ENCODE peak calls at places on chromosomes 6 and 20, in six cellular contexts. I is HFF-Myc, T is transverse colon, R is hepatocyte, L is upper lobe of right lung, K is HL-60. H is an unnamed sample.

GRCh38 chr6:169725270-169726048 is 1.2 kb upstream of the PHF10 start:
- DNase-seq in R (peak), I (no peak), L (peak), T (peak), K (no peak), H (no peak)

GRCh38 chr6:28597217-28597835 is 71.6 kb downstream of the GPX5 start:
- DNase-seq in L (no peak), R (peak), K (no peak), I (peak), T (no peak), H (no peak)

GRCh38 chr20:62252342-62252966 is 14.1 kb downstream of the OSBPL2 start:
- DNase-seq in L (no peak), R (no peak), T (no peak), K (no peak), I (no peak), H (no peak)

GRCh38 chr6:89843070-89843469 is 13.4 kb downstream of the CASP8AP2 start:
- DNase-seq in T (no peak), L (no peak), I (no peak), K (no peak), R (no peak), H (no peak)

GRCh38 chr6:165468361-165468760 is 159.0 kb upstream of the C6orf118 start:
- DNase-seq in I (no peak), L (no peak), R (no peak), K (no peak), T (no peak), H (no peak)

GRCh38 chr6:79993012-79993910 is 11.2 kb upstream of the TTK start:
- DNase-seq in T (no peak), K (no peak), I (no peak), L (no peak), R (no peak), H (no peak)

GRCh38 chr6:116764961-116765841 is at the start of gene FAM162B:
- DNase-seq in T (peak), K (no peak), R (peak), I (no peak), L (no peak), H (no peak)

GRCh38 chr6:25036461-25036860 is 100.7 kb upstream of the RIPOR2 start:
- DNase-seq in R (no peak), I (no peak), L (no peak), K (no peak), T (no peak), H (no peak)

GRCh38 chr6:125114248-125114858 is 39.2 kb upstream of the TPD52L1 start:
- DNase-seq in T (peak), K (no peak), R (peak), I (no peak), L (no peak), H (no peak)

GRCh38 chr20:44646641-44647274 is 4.7 kb downstream of the ADA start:
- DNase-seq in T (peak), L (no peak), I (peak), R (no peak), K (peak), H (no peak)

GRCh38 chr6:158711264-158711663 is 61.4 kb downstream of the SYTL3 start:
- DNase-seq in L (no peak), R (peak), K (no peak), I (no peak), T (no peak), H (no peak)

GRCh38 chr6:39451831-39452230 is 129.3 kb upstream of the KCNK16 start:
- DNase-seq in R (no peak), I (no peak), K (no peak), T (no peak), L (no peak), H (no peak)

GRCh38 chr20:6265204-6265904 is 142.5 kb upstream of the FERMT1 start:
- DNase-seq in K (no peak), L (no peak), R (peak), T (no peak), I (peak), H (peak)
- TF ChIP-seq CTCF in K (no peak), L (peak), R (peak), T (no peak), I (peak), H (peak)

DNA sequence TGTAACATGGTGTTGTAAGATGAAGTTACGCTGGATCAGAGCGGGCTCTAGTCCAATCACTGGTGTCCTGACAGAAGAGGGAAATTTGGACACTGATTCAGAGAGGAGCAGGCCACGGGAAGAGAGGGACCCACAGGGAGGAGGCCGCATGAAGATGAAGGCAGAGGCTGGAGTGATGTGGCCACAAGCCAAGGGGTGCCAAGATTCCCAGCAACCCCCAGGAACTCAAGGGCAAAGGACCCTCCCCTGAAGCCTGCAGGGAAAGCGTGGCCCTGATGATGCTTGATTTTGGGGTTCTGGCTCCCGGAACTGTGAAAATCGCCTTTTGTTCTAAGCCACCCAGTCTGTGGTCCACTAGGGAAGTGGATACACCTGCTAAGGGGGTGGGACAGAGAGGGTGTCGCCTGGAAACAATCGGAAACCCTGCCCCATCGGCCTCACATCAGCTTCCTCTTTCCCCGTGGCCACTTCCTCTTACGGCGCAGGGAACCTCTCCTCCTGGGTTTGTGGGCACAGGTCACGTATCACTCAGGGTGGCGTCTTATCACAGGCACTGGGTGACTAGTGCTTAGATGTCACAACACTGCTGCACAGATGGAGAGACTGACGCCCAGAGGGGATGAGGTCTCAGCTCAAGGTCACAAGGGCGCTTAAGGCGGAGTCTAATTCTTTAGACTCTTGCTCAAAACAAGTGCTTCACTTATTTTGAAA is 58.0 kb downstream of the SULF2 start:
- DNase-seq in I (no peak), T (peak), R (no peak), K (peak), L (peak), H (no peak)
- H3K4me3 ChIP-seq in I (no peak), T (no peak), R (no peak), K (no peak), L (no peak), H (no peak)

GRCh38 chr6:75563032-75563431 is 38.6 kb upstream of the SENP6 start:
- DNase-seq in T (no peak), K (no peak), I (peak), R (peak), L (no peak), H (no peak)
- TF ChIP-seq CTCF in T (peak), K (peak), I (peak), R (peak), L (peak), H (peak)

DNA sequence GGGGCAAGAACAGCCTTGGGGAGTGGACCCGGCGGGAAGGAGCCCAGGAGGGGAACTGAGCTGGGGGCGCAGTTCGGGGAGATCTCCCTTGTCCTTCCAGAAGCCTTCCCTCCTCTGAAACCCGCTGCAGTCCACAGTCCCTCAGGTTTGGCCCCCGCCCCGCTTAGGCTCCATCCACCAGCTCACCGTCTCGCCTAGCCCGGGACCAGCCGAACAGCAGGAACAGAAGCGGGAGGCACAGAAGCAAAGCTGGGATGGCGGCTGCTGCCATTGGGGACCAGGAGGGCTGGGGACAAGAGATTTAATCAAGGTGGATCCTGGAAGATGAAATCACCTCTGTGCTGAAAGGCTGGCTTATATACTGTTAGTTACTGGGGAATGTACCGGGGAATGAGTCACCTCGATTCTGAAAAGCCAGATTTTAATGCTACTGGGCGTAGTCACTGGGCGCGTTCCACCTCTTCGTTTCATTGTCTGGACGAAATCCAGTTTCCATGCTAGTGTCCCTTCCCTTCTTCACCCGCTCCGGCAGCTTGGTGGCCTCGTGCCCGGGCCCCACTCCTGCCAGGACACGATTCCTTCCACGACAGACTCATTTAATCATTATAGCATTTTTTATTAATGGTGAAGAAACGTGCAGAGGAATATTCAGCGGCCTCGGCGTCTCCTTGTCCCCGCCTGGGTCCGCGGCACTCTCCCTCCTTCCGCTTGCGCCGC is at the start of gene RAET1L:
- DNase-seq in K (no peak), I (peak), L (no peak), T (peak), R (peak), H (peak)
- H3K4me3 ChIP-seq in K (no peak), I (peak), L (peak), T (peak), R (no peak), H (peak)

GRCh38 chr6:118410001-118410400 is 138.1 kb upstream of the PLN start:
- DNase-seq in L (no peak), K (no peak), R (no peak), T (no peak), I (no peak), H (no peak)

GRCh38 chr6:118403036-118403435 is 145.1 kb upstream of the PLN start:
- DNase-seq in L (no peak), T (no peak), K (no peak), R (no peak), I (no peak), H (peak)

DNA sequence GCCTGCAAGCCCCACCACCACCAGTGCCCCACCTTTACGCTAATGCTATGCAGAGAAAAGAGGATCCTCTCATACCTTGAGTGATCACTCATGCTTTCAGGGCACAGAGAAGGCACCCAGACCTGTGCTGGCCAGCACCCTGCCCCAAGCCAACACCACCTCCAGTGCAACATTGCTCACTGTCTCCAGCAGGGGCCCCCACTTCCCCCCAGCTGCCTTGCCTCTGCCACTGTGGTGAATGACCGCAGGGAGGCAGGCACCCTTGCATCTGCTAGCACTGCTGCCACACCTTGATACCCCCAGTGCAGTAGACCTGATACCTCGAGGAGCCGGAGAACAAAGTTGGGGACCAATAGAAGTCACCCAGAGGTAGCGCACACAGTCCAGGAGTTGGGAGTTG is 139.2 kb upstream of the PLN start:
- DNase-seq in K (no peak), L (no peak), T (no peak), R (no peak), I (no peak), H (no peak)
- TF ChIP-seq CTCF in K (no peak), L (no peak), T (no peak), R (no peak), I (no peak), H (no peak)

GRCh38 chr6:63464060-63464459 is 108.2 kb upstream of the LOC128125822 start:
- DNase-seq in T (no peak), L (no peak), I (no peak), K (no peak), R (no peak), H (no peak)
- H3K4me3 ChIP-seq in T (no peak), L (no peak), I (no peak), K (no peak), R (no peak), H (no peak)

H was measured in BJ.